ENCODE peak calls at places on chromosome 10, in nine cellular contexts. H is body of pancreas, Q is dorsolateral prefrontal cortex, G is neural progenitor cell, N is ovary, M is kidney epithelial cell, P is mammary epithelial cell, U is bronchial epithelial cell, B is cardiac fibroblast. C is an unnamed sample.

GRCh38 chr10:87589653-87590052 is 70.0 kb upstream of the PAPSS2 start:
- DNase-seq in P (peak; percentile 14), U (peak; percentile 40), B (no peak), Q (no peak), M (no peak), G (no peak), H (no peak), N (no peak), C (peak; percentile 53)

GRCh38 chr10:35442592-35442991 is 106.3 kb downstream of the CCNY start:
- DNase-seq in Q (no peak), M (no peak), N (no peak), P (no peak), H (no peak), B (no peak), U (no peak), G (no peak), C (no peak)

GRCh38 chr10:13905281-13905680 is 318.5 kb downstream of the PRPF18 start:
- DNase-seq in Q (no peak), H (no peak), N (no peak), B (no peak), P (no peak), U (no peak), M (no peak), G (no peak), C (no peak)

GRCh38 chr10:95391570-95392249 is 100.9 kb upstream of the PDLIM1 start:
- DNase-seq in Q (no peak), N (no peak), P (peak; percentile 19), U (peak; percentile 31), G (peak; percentile 74), M (no peak), B (peak; percentile 63), H (no peak), C (peak; percentile 70)

GRCh38 chr10:27413831-27414348 is 90.2 kb upstream of the RAB18 start:
- DNase-seq in P (no peak), H (no peak), G (no peak), M (no peak), B (no peak), U (no peak), Q (no peak), N (no peak), C (no peak)

GRCh38 chr10:33657154-33657900 is 322.9 kb upstream of the NRP1 start:
- DNase-seq in Q (no peak), M (no peak), G (no peak), B (peak; percentile 74), U (no peak), P (no peak), N (no peak), H (no peak), C (peak; percentile 57)

GRCh38 chr10:81873231-81873931 is 1.6 kb upstream of the NRG3 start:
- DNase-seq in U (no peak), B (no peak), N (no peak), Q (no peak), G (no peak), M (no peak), H (no peak), P (no peak), C (no peak)

GRCh38 chr10:1121311-1121970 is 65.3 kb downstream of the WDR37 start:
- DNase-seq in G (no peak), M (no peak), Q (no peak), B (no peak), N (no peak), U (no peak), P (no peak), H (no peak), C (no peak)

GRCh38 chr10:89367529-89367928 is 10.3 kb upstream of the IFIT1B start:
- DNase-seq in U (no peak), M (no peak), B (no peak), H (no peak), G (peak; percentile 34), Q (no peak), N (no peak), P (no peak), C (no peak)

GRCh38 chr10:618229-618989 is 71.1 kb downstream of the DIP2C start:
- DNase-seq in Q (no peak), H (no peak), P (no peak), G (no peak), U (no peak), M (no peak), N (no peak), B (no peak), C (peak; percentile 34)

GRCh38 chr10:69748621-69749020 is 53.1 kb upstream of the COL13A1 start:
- DNase-seq in P (no peak), H (no peak), M (no peak), B (no peak), Q (no peak), N (no peak), U (no peak), G (no peak), C (no peak)

GRCh38 chr10:46218921-46219320 is 67.9 kb upstream of the ANTXRL start:
- DNase-seq in N (no peak), P (no peak), H (no peak), U (no peak), M (no peak), Q (no peak), B (no peak), G (no peak), C (no peak)

GRCh38 chr10:71076473-71077142 is 135.8 kb upstream of the UNC5B start:
- DNase-seq in B (no peak), P (no peak), N (no peak), Q (no peak), M (no peak), G (peak; percentile 42), H (no peak), U (no peak), C (no peak)

GRCh38 chr10:90288403-90288933 is 569.4 kb downstream of the HTR7 start:
- DNase-seq in M (no peak), B (peak; percentile 71), N (no peak), P (peak; percentile 29), H (no peak), Q (no peak), G (peak; percentile 10), U (peak; percentile 42), C (peak; percentile 82)

DNA sequence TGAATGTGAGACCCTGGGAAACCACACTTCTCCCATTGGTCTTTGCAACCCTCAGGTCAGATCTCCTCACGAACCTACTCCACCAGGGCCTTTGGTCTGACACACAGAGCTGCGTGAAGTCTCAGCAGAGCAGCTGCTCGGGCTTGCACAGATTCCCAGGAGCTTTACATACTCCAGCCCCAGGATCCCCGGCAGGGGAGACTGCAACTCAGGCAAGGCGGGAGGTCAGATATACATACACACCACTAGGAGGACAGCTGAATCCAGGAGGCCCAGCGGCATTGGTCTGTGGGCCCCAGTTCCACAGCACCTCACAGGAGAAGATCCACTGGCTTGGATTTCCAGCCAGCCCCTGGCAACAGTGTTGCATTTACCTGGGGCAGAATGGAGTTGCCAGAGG is 239.2 kb downstream of the GPAM start:
- DNase-seq in U (no peak), Q (no peak), P (no peak), M (no peak), N (no peak), B (no peak), H (no peak), G (peak; percentile 4), C (no peak)
- TF ChIP-seq CTCF in U (no peak), Q (no peak), P (no peak), M (no peak), N (no peak), B (no peak), H (no peak), G (no peak), C (no peak)

DNA sequence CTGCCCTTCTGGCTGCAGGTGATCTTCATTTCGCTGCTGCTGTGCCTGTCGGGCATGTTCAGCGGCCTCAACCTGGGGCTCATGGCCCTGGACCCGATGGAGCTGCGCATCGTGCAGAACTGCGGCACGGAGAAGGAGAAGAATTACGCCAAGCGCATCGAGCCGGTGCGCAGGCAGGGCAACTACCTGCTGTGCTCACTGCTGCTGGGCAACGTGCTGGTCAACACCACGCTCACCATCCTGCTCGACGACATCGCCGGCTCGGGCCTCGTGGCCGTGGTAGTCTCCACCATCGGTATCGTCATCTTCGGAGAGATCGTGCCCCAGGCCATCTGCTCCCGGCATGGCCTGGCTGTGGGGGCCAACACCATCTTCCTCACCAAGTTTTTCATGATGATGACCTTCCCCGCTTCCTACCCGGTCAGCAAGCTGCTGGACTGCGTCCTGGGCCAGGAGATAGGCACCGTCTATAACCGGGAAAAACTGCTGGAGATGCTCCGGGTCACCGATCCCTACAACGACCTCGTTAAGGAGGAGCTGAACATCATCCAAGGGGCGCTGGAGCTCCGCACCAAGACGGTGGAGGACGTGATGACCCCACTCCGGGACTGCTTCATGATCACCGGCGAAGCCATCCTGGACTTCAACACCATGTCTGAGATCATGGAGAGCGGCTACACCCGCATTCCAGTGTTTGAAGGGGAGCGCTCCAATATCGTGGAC is 1.3 kb downstream of the CNNM2 start:
- DNase-seq in U (no peak), N (peak; percentile 52), G (peak; percentile 66), P (no peak), M (no peak), B (peak; percentile 11), H (peak; percentile 62), Q (peak; percentile 47), C (no peak)
- H3K4me3 ChIP-seq in U (peak overlapping the region; percentile 96), N (peak overlapping the region; percentile 85), G (peak overlapping the region; percentile 94), P (peak overlapping the region; percentile 99), M (peak overlapping the region; percentile 72), B (peak overlapping the region; percentile 99), H (peak overlapping the region; percentile 88), Q (peak overlapping the region; percentile 92), C (peak overlapping the region; percentile 93)

GRCh38 chr10:6203331-6204062 is 765 bp downstream of the PFKFB3 start:
- DNase-seq in P (peak; percentile 50), H (peak; percentile 66), B (peak; percentile 66), N (peak; percentile 81), M (no peak), Q (no peak), U (no peak), G (peak; percentile 95), C (peak; percentile 81)

GRCh38 chr10:6202098-6202683 is 541 bp upstream of the PFKFB3 start:
- DNase-seq in P (peak; percentile 5), N (no peak), U (no peak), G (peak; percentile 37), H (no peak), M (no peak), Q (no peak), B (no peak), C (no peak)

GRCh38 chr10:6202684-6203330 is at the start of gene PFKFB3:
- DNase-seq in G (peak; percentile 99), B (peak; percentile 97), P (peak; percentile 92), Q (peak; percentile 97), N (peak; percentile 98), M (peak; percentile 48), H (peak; percentile 97), U (peak; percentile 73), C (peak; percentile 98)

GRCh38 chr10:6200588-6201510 is 1.9 kb upstream of the PFKFB3 start:
- DNase-seq in B (no peak), P (peak; percentile 24), Q (no peak), N (peak; percentile 70), M (no peak), U (peak; percentile 35), H (peak; percentile 77), G (peak; percentile 68), C (no peak)

GRCh38 chr10:6201511-6201975 is 1.2 kb upstream of the PFKFB3 start:
- DNase-seq in H (peak; percentile 82), P (peak; percentile 74), G (peak; percentile 88), B (peak; percentile 72), U (peak; percentile 79), M (no peak), Q (peak; percentile 75), N (no peak), C (peak; percentile 85)
- TF ChIP-seq CTCF in H (no peak), P (no peak), G (no peak), B (no peak), U (no peak), M (no peak), Q (no peak), N (no peak), C (no peak)

GRCh38 chr10:44830022-44830421 is 81.1 kb upstream of the TMEM72 start:
- DNase-seq in P (peak; percentile 25), U (peak; percentile 64), B (peak; percentile 29), M (no peak), G (no peak), H (no peak), N (no peak), Q (no peak), C (peak; percentile 34)
- H3K4me3 ChIP-seq in P (no peak overlapping the region), U (no peak overlapping the region), B (no peak overlapping the region), M (no peak overlapping the region), G (no peak overlapping the region), H (no peak overlapping the region), N (no peak overlapping the region), Q (no peak overlapping the region), C (no peak overlapping the region)